ENCODE peak calls at places on chromosomes 13 and 19, in ten cellular contexts. T is heart left ventricle; K is left ventricle myocardium inferior; Q is CD4-positive, alpha-beta memory T cell; Y is ascending aorta; Z is thoracic aorta; M is colonic mucosa; P is neural progenitor cell; D is RWPE1; S is CD4-positive, alpha-beta T cell. L is an unnamed sample.

GRCh38 chr13:107834717-107835116 is 380.6 kb downstream of the LIG4 start:
- DNase-seq in T (no peak), K (no peak), Q (no peak), Y (no peak), Z (no peak), M (no peak), P (no peak), D (no peak), S (no peak), L (no peak)

GRCh38 chr13:43153436-43154082 is 130.2 kb downstream of the DNAJC15 start:
- DNase-seq in T (no peak), K (no peak), Q (no peak), Y (no peak), Z (no peak), M (no peak), P (no peak), D (peak), S (no peak), L (no peak)

GRCh38 chr19:58516964-58517833 is 2.4 kb downstream of the ZBTB45 start:
- DNase-seq in T (no peak), K (no peak), Q (no peak), Y (no peak), Z (no peak), M (no peak), P (no peak), D (no peak), S (no peak), L (no peak)

GRCh38 chr19:54335979-54336892 is 2.7 kb downstream of the LILRA4 start:
- DNase-seq in T (no peak), K (no peak), Q (no peak), Y (no peak), Z (no peak), M (no peak), P (no peak), D (no peak), S (no peak), L (no peak)

GRCh38 chr13:78147905-78148304 is 229.3 kb upstream of the EDNRB start:
- DNase-seq in T (no peak), K (no peak), Q (no peak), Y (no peak), Z (no peak), M (no peak), P (no peak), D (peak), S (no peak), L (no peak)

GRCh38 chr19:42568006-42568405 is 26.7 kb downstream of the CEACAM8 start:
- DNase-seq in T (no peak), K (no peak), Q (no peak), Y (no peak), Z (no peak), M (no peak), P (no peak), D (no peak), S (no peak), L (no peak)

GRCh38 chr19:55452381-55453325 is 8.8 kb downstream of the ISOC2 start:
- DNase-seq in T (peak), K (peak), Q (no peak), Y (no peak), Z (no peak), M (peak), P (peak), D (peak), S (peak), L (peak)

GRCh38 chr19:34452671-34453253 is 24.6 kb downstream of the UBA2 start:
- DNase-seq in T (no peak), K (no peak), Q (no peak), Y (no peak), Z (no peak), M (no peak), P (no peak), D (no peak), S (no peak), L (no peak)

GRCh38 chr13:30364133-30364532 is 56.8 kb upstream of the KATNAL1 start:
- DNase-seq in T (no peak), K (no peak), Q (no peak), Y (no peak), Z (no peak), M (no peak), P (no peak), D (no peak), S (no peak), L (no peak)

GRCh38 chr13:31947105-31947504 is 84.5 kb upstream of the FRY start:
- DNase-seq in T (no peak), K (no peak), Q (no peak), Y (no peak), Z (no peak), M (no peak), P (peak), D (no peak), S (no peak), L (no peak)

GRCh38 chr13:101511766-101512165 is 59.3 kb downstream of the ITGBL1 start:
- DNase-seq in T (no peak), K (no peak), Q (no peak), Y (no peak), Z (no peak), M (no peak), P (no peak), D (no peak), S (no peak), L (no peak)

GRCh38 chr13:69704311-69704710 is 403.3 kb upstream of the ATXN8OS start:
- DNase-seq in T (no peak), K (no peak), Q (no peak), Y (no peak), Z (no peak), M (no peak), P (no peak), D (no peak), S (no peak), L (no peak)

GRCh38 chr13:79995334-79995733 is 345.6 kb downstream of the SPRY2 start:
- DNase-seq in T (no peak), K (no peak), Q (no peak), Y (no peak), Z (no peak), M (no peak), P (no peak), D (peak), S (no peak), L (no peak)

GRCh38 chr13:113187263-113187669 is 21.2 kb downstream of the PCID2 start:
- DNase-seq in T (peak), K (peak), Q (no peak), Y (peak), Z (peak), M (peak), P (no peak), D (peak), S (no peak), L (peak)

GRCh38 chr13:95185311-95185710 is 115.9 kb downstream of the ABCC4 start:
- DNase-seq in T (no peak), K (no peak), Q (peak), Y (no peak), Z (no peak), M (no peak), P (no peak), D (peak), S (no peak), L (no peak)
- H3K27ac ChIP-seq in T (no peak), K (no peak), Q (peak), Y (no peak), Z (no peak), M (no peak), P (no peak), D (no peak), S (peak), L (no peak)

GRCh38 chr13:110280996-110281688 is 25.8 kb downstream of the COL4A1 start:
- DNase-seq in T (peak), K (peak), Q (no peak), Y (no peak), Z (no peak), M (no peak), P (no peak), D (no peak), S (no peak), L (no peak)

GRCh38 chr13:110281736-110282135 is 25.2 kb downstream of the COL4A1 start:
- DNase-seq in T (peak), K (no peak), Q (no peak), Y (no peak), Z (no peak), M (no peak), P (no peak), D (no peak), S (no peak), L (no peak)

GRCh38 chr13:110283661-110284516 is 23.1 kb downstream of the COL4A1 start:
- DNase-seq in T (peak), K (no peak), Q (no peak), Y (no peak), Z (no peak), M (no peak), P (no peak), D (no peak), S (no peak), L (no peak)

GRCh38 chr13:110280231-110280813 is 26.6 kb downstream of the COL4A1 start:
- DNase-seq in T (peak), K (no peak), Q (no peak), Y (no peak), Z (no peak), M (no peak), P (no peak), D (no peak), S (no peak), L (no peak)

GRCh38 chr13:110282316-110282841 is 24.6 kb downstream of the COL4A1 start:
- DNase-seq in T (peak), K (no peak), Q (no peak), Y (no peak), Z (no peak), M (no peak), P (no peak), D (no peak), S (no peak), L (no peak)
- H3K27ac ChIP-seq in T (no peak), K (peak), Q (no peak), Y (peak), Z (peak), M (no peak), P (no peak), D (no peak), S (no peak), L (no peak)

GRCh38 chr19:556611-557382 is 12.9 kb downstream of the GZMM start:
- DNase-seq in T (no peak), K (no peak), Q (no peak), Y (no peak), Z (no peak), M (no peak), P (no peak), D (no peak), S (no peak), L (no peak)
- H3K27ac ChIP-seq in T (peak), K (peak), Q (no peak), Y (no peak), Z (no peak), M (peak), P (no peak), D (peak), S (no peak), L (no peak)

GRCh38 chr19:15297416-15298224 is 34.7 kb downstream of the BRD4 start:
- DNase-seq in T (no peak), K (no peak), Q (no peak), Y (no peak), Z (no peak), M (peak), P (no peak), D (peak), S (peak), L (no peak)
- H3K27ac ChIP-seq in T (no peak), K (peak), Q (no peak), Y (peak), Z (peak), M (no peak), P (no peak), D (peak), S (no peak), L (no peak)

GRCh38 chr19:11196406-11197287 is 698 bp downstream of the KANK2 start:
- DNase-seq in T (peak), K (peak), Q (no peak), Y (no peak), Z (no peak), M (peak), P (peak), D (peak), S (no peak), L (no peak)
- H3K27ac ChIP-seq in T (peak), K (peak), Q (no peak), Y (peak), Z (peak), M (peak), P (no peak), D (peak), S (no peak), L (peak)

GRCh38 chr13:98204546-98204945 is 27.5 kb upstream of the RNF113B start:
- DNase-seq in T (no peak), K (no peak), Q (no peak), Y (no peak), Z (no peak), M (no peak), P (no peak), D (no peak), S (no peak), L (no peak)

GRCh38 chr13:98203641-98204326 is 26.7 kb upstream of the RNF113B start:
- DNase-seq in T (no peak), K (no peak), Q (no peak), Y (no peak), Z (no peak), M (no peak), P (no peak), D (no peak), S (no peak), L (no peak)

GRCh38 chr13:98207411-98207810 is 30.3 kb upstream of the RNF113B start:
- DNase-seq in T (peak), K (no peak), Q (no peak), Y (no peak), Z (no peak), M (no peak), P (no peak), D (no peak), S (no peak), L (no peak)

GRCh38 chr13:98206946-98207345 is 29.9 kb upstream of the RNF113B start:
- DNase-seq in T (no peak), K (no peak), Q (no peak), Y (no peak), Z (no peak), M (no peak), P (no peak), D (no peak), S (no peak), L (no peak)

GRCh38 chr13:98208606-98209005 is 31.5 kb upstream of the RNF113B start:
- DNase-seq in T (no peak), K (no peak), Q (no peak), Y (no peak), Z (no peak), M (no peak), P (no peak), D (no peak), S (no peak), L (no peak)
- H3K27ac ChIP-seq in T (no peak), K (no peak), Q (no peak), Y (no peak), Z (no peak), M (no peak), P (no peak), D (no peak), S (no peak), L (no peak)

GRCh38 chr19:3684817-3685410 is 15.4 kb downstream of the PIP5K1C start:
- DNase-seq in T (no peak), K (no peak), Q (no peak), Y (no peak), Z (no peak), M (no peak), P (no peak), D (no peak), S (no peak), L (no peak)

GRCh38 chr19:3687774-3688706 is 12.2 kb downstream of the PIP5K1C start:
- DNase-seq in T (peak), K (no peak), Q (peak), Y (no peak), Z (no peak), M (peak), P (peak), D (no peak), S (no peak), L (peak)

GRCh38 chr19:3690551-3691371 is 9.5 kb downstream of the PIP5K1C start:
- DNase-seq in T (no peak), K (no peak), Q (no peak), Y (no peak), Z (no peak), M (no peak), P (no peak), D (no peak), S (no peak), L (no peak)

GRCh38 chr19:3683866-3684816 is 16.1 kb downstream of the PIP5K1C start:
- DNase-seq in T (no peak), K (no peak), Q (no peak), Y (no peak), Z (no peak), M (no peak), P (no peak), D (no peak), S (no peak), L (peak)

GRCh38 chr19:3687393-3687773 is 12.9 kb downstream of the PIP5K1C start:
- DNase-seq in T (no peak), K (no peak), Q (no peak), Y (no peak), Z (no peak), M (no peak), P (no peak), D (no peak), S (no peak), L (no peak)
- H3K27ac ChIP-seq in T (no peak), K (peak), Q (peak), Y (peak), Z (peak), M (no peak), P (no peak), D (peak), S (peak), L (no peak)

GRCh38 chr19:19062454-19063182 is 1.2 kb upstream of the SLC25A42 start:
- DNase-seq in T (no peak), K (no peak), Q (no peak), Y (no peak), Z (no peak), M (no peak), P (no peak), D (peak), S (no peak), L (no peak)
- H3K27ac ChIP-seq in T (peak), K (peak), Q (peak), Y (peak), Z (peak), M (no peak), P (no peak), D (peak), S (peak), L (peak)

DNA sequence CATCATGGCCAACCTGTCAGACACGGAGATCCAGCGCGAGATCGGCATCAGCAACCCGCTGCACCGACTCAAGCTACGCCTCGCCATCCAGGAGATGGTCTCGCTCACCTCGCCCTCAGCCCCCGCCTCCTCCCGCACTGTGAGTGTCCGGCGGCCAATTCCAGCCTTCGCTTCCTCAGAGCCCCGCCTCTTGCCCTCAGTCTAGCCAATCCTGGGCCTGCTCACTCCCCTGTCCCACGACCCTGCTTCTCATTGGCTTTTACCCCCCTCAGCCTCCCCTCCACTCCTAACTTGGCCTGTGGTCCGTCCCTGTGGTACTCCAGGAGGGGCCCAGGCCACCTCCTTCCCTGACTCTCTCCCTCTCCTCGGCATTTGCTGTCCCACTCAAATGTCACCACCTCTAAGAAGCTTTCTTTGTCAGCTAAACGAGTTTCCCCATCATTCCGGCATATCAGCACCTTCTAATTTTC is 12.3 kb downstream of the HRC start:
- DNase-seq in T (peak), K (peak), Q (peak), Y (peak), Z (peak), M (peak), P (peak), D (peak), S (no peak), L (peak)
- H3K27ac ChIP-seq in T (no peak), K (peak), Q (no peak), Y (no peak), Z (no peak), M (no peak), P (no peak), D (peak), S (no peak), L (no peak)

L was measured in caudate nucleus.